ENCODE peak calls at places on chromosomes 13 and 19, in four cellular contexts. One of them, this sample, is unnamed.

GRCh38 chr19:44657211-44657921 is 13.7 kb downstream of the PVR start:
- DNase-seq in epithelial cell of esophagus: peak; percentile 48
- DNase-seq in stimulated activated CD8-positive, alpha-beta memory T cell treated with anti-CD3 and anti-CD28 coated beads, Interleukin-15, amount 100 ng/mL, for 4 hours: peak; percentile 32
- DNase-seq in stimulated activated CD4-positive, alpha-beta T cell treated with anti-CD3 and anti-CD28 coated beads, Interleukin-15, amount 100 ng/mL, for 1 hour: peak; percentile 59
- DNase-seq in this sample: peak; percentile 65

GRCh38 chr13:59587971-59588716 is 575.6 kb downstream of the DIAPH3 start:
- DNase-seq in epithelial cell of esophagus: no peak
- DNase-seq in stimulated activated CD8-positive, alpha-beta memory T cell treated with anti-CD3 and anti-CD28 coated beads, Interleukin-15, amount 100 ng/mL, for 4 hours: no peak
- DNase-seq in stimulated activated CD4-positive, alpha-beta T cell treated with anti-CD3 and anti-CD28 coated beads, Interleukin-15, amount 100 ng/mL, for 1 hour: no peak
- DNase-seq in this sample: no peak

GRCh38 chr19:11551603-11552235 is 7.3 kb downstream of the ELOF1 start:
- DNase-seq in epithelial cell of esophagus: no peak
- DNase-seq in stimulated activated CD8-positive, alpha-beta memory T cell treated with anti-CD3 and anti-CD28 coated beads, Interleukin-15, amount 100 ng/mL, for 4 hours: no peak
- DNase-seq in stimulated activated CD4-positive, alpha-beta T cell treated with anti-CD3 and anti-CD28 coated beads, Interleukin-15, amount 100 ng/mL, for 1 hour: no peak
- DNase-seq in this sample: no peak

GRCh38 chr19:16587031-16588023 is 15.1 kb upstream of the SLC35E1 start:
- DNase-seq in epithelial cell of esophagus: peak; percentile 84
- DNase-seq in stimulated activated CD8-positive, alpha-beta memory T cell treated with anti-CD3 and anti-CD28 coated beads, Interleukin-15, amount 100 ng/mL, for 4 hours: no peak
- DNase-seq in stimulated activated CD4-positive, alpha-beta T cell treated with anti-CD3 and anti-CD28 coated beads, Interleukin-15, amount 100 ng/mL, for 1 hour: peak; percentile 38
- DNase-seq in this sample: no peak

GRCh38 chr13:32098275-32098674 is 66.7 kb downstream of the FRY start:
- DNase-seq in epithelial cell of esophagus: peak; percentile 10
- DNase-seq in stimulated activated CD8-positive, alpha-beta memory T cell treated with anti-CD3 and anti-CD28 coated beads, Interleukin-15, amount 100 ng/mL, for 4 hours: no peak
- DNase-seq in stimulated activated CD4-positive, alpha-beta T cell treated with anti-CD3 and anti-CD28 coated beads, Interleukin-15, amount 100 ng/mL, for 1 hour: no peak
- DNase-seq in this sample: no peak

GRCh38 chr13:41751277-41751676 is 209.6 kb downstream of the VWA8 start:
- DNase-seq in epithelial cell of esophagus: no peak
- DNase-seq in stimulated activated CD8-positive, alpha-beta memory T cell treated with anti-CD3 and anti-CD28 coated beads, Interleukin-15, amount 100 ng/mL, for 4 hours: no peak
- DNase-seq in stimulated activated CD4-positive, alpha-beta T cell treated with anti-CD3 and anti-CD28 coated beads, Interleukin-15, amount 100 ng/mL, for 1 hour: no peak
- DNase-seq in this sample: no peak

GRCh38 chr19:7973883-7974282 is 30.4 kb upstream of the TIMM44 start:
- DNase-seq in epithelial cell of esophagus: no peak
- DNase-seq in stimulated activated CD8-positive, alpha-beta memory T cell treated with anti-CD3 and anti-CD28 coated beads, Interleukin-15, amount 100 ng/mL, for 4 hours: no peak
- DNase-seq in stimulated activated CD4-positive, alpha-beta T cell treated with anti-CD3 and anti-CD28 coated beads, Interleukin-15, amount 100 ng/mL, for 1 hour: no peak
- DNase-seq in this sample: no peak

GRCh38 chr19:12834418-12834943 is at the start of gene RTBDN:
- DNase-seq in epithelial cell of esophagus: no peak
- DNase-seq in stimulated activated CD8-positive, alpha-beta memory T cell treated with anti-CD3 and anti-CD28 coated beads, Interleukin-15, amount 100 ng/mL, for 4 hours: no peak
- DNase-seq in stimulated activated CD4-positive, alpha-beta T cell treated with anti-CD3 and anti-CD28 coated beads, Interleukin-15, amount 100 ng/mL, for 1 hour: no peak
- DNase-seq in this sample: no peak

GRCh38 chr13:74132152-74132767 is 1.9 kb downstream of the KLF12 start:
- DNase-seq in epithelial cell of esophagus: peak; percentile 39
- DNase-seq in stimulated activated CD8-positive, alpha-beta memory T cell treated with anti-CD3 and anti-CD28 coated beads, Interleukin-15, amount 100 ng/mL, for 4 hours: no peak
- DNase-seq in stimulated activated CD4-positive, alpha-beta T cell treated with anti-CD3 and anti-CD28 coated beads, Interleukin-15, amount 100 ng/mL, for 1 hour: no peak
- DNase-seq in this sample: peak; percentile 14

GRCh38 chr19:32202244-32202643 is 143.2 kb upstream of the ZNF507 start:
- DNase-seq in epithelial cell of esophagus: no peak
- DNase-seq in stimulated activated CD8-positive, alpha-beta memory T cell treated with anti-CD3 and anti-CD28 coated beads, Interleukin-15, amount 100 ng/mL, for 4 hours: no peak
- DNase-seq in stimulated activated CD4-positive, alpha-beta T cell treated with anti-CD3 and anti-CD28 coated beads, Interleukin-15, amount 100 ng/mL, for 1 hour: no peak
- DNase-seq in this sample: no peak

GRCh38 chr13:30572859-30573275 is 44.9 kb upstream of the USPL1 start:
- DNase-seq in epithelial cell of esophagus: peak; percentile 25
- DNase-seq in stimulated activated CD8-positive, alpha-beta memory T cell treated with anti-CD3 and anti-CD28 coated beads, Interleukin-15, amount 100 ng/mL, for 4 hours: no peak
- DNase-seq in stimulated activated CD4-positive, alpha-beta T cell treated with anti-CD3 and anti-CD28 coated beads, Interleukin-15, amount 100 ng/mL, for 1 hour: no peak
- DNase-seq in this sample: no peak

GRCh38 chr13:43545317-43545874 is 241.4 kb downstream of the ENOX1 start:
- DNase-seq in epithelial cell of esophagus: no peak
- DNase-seq in stimulated activated CD8-positive, alpha-beta memory T cell treated with anti-CD3 and anti-CD28 coated beads, Interleukin-15, amount 100 ng/mL, for 4 hours: no peak
- DNase-seq in stimulated activated CD4-positive, alpha-beta T cell treated with anti-CD3 and anti-CD28 coated beads, Interleukin-15, amount 100 ng/mL, for 1 hour: no peak
- DNase-seq in this sample: no peak

GRCh38 chr19:13033819-13034611 is 38.7 kb downstream of the NFIX start:
- DNase-seq in epithelial cell of esophagus: peak; percentile 63
- DNase-seq in stimulated activated CD8-positive, alpha-beta memory T cell treated with anti-CD3 and anti-CD28 coated beads, Interleukin-15, amount 100 ng/mL, for 4 hours: no peak
- DNase-seq in stimulated activated CD4-positive, alpha-beta T cell treated with anti-CD3 and anti-CD28 coated beads, Interleukin-15, amount 100 ng/mL, for 1 hour: no peak
- DNase-seq in this sample: no peak

GRCh38 chr13:66154981-66155380 is 1075.2 kb downstream of the PCDH9 start:
- DNase-seq in epithelial cell of esophagus: no peak
- DNase-seq in stimulated activated CD8-positive, alpha-beta memory T cell treated with anti-CD3 and anti-CD28 coated beads, Interleukin-15, amount 100 ng/mL, for 4 hours: no peak
- DNase-seq in stimulated activated CD4-positive, alpha-beta T cell treated with anti-CD3 and anti-CD28 coated beads, Interleukin-15, amount 100 ng/mL, for 1 hour: no peak
- DNase-seq in this sample: no peak

GRCh38 chr19:49555600-49556411 is 24.6 kb downstream of the NOSIP start:
- DNase-seq in epithelial cell of esophagus: peak; percentile 59
- DNase-seq in stimulated activated CD8-positive, alpha-beta memory T cell treated with anti-CD3 and anti-CD28 coated beads, Interleukin-15, amount 100 ng/mL, for 4 hours: no peak
- DNase-seq in stimulated activated CD4-positive, alpha-beta T cell treated with anti-CD3 and anti-CD28 coated beads, Interleukin-15, amount 100 ng/mL, for 1 hour: peak; percentile 63
- DNase-seq in this sample: no peak

GRCh38 chr13:53237696-53238095 is 209.1 kb downstream of the OLFM4 start:
- DNase-seq in epithelial cell of esophagus: no peak
- DNase-seq in stimulated activated CD8-positive, alpha-beta memory T cell treated with anti-CD3 and anti-CD28 coated beads, Interleukin-15, amount 100 ng/mL, for 4 hours: no peak
- DNase-seq in stimulated activated CD4-positive, alpha-beta T cell treated with anti-CD3 and anti-CD28 coated beads, Interleukin-15, amount 100 ng/mL, for 1 hour: no peak
- DNase-seq in this sample: no peak

GRCh38 chr19:16779539-16780163 is 49.5 kb upstream of the SIN3B start:
- DNase-seq in epithelial cell of esophagus: no peak
- DNase-seq in stimulated activated CD8-positive, alpha-beta memory T cell treated with anti-CD3 and anti-CD28 coated beads, Interleukin-15, amount 100 ng/mL, for 4 hours: no peak
- DNase-seq in stimulated activated CD4-positive, alpha-beta T cell treated with anti-CD3 and anti-CD28 coated beads, Interleukin-15, amount 100 ng/mL, for 1 hour: no peak
- DNase-seq in this sample: no peak

GRCh38 chr13:98507060-98507797 is 69.7 kb downstream of the STK24 start:
- DNase-seq in epithelial cell of esophagus: peak; percentile 77
- DNase-seq in stimulated activated CD8-positive, alpha-beta memory T cell treated with anti-CD3 and anti-CD28 coated beads, Interleukin-15, amount 100 ng/mL, for 4 hours: no peak
- DNase-seq in stimulated activated CD4-positive, alpha-beta T cell treated with anti-CD3 and anti-CD28 coated beads, Interleukin-15, amount 100 ng/mL, for 1 hour: no peak
- DNase-seq in this sample: no peak

GRCh38 chr13:73268306-73268705 is 209.5 kb downstream of the KLF5 start:
- DNase-seq in epithelial cell of esophagus: peak; percentile 95
- DNase-seq in stimulated activated CD8-positive, alpha-beta memory T cell treated with anti-CD3 and anti-CD28 coated beads, Interleukin-15, amount 100 ng/mL, for 4 hours: no peak
- DNase-seq in stimulated activated CD4-positive, alpha-beta T cell treated with anti-CD3 and anti-CD28 coated beads, Interleukin-15, amount 100 ng/mL, for 1 hour: no peak
- DNase-seq in this sample: no peak

GRCh38 chr19:42313096-42313839 is at the start of gene TMEM145:
- DNase-seq in epithelial cell of esophagus: peak; percentile 59
- DNase-seq in stimulated activated CD8-positive, alpha-beta memory T cell treated with anti-CD3 and anti-CD28 coated beads, Interleukin-15, amount 100 ng/mL, for 4 hours: no peak
- DNase-seq in stimulated activated CD4-positive, alpha-beta T cell treated with anti-CD3 and anti-CD28 coated beads, Interleukin-15, amount 100 ng/mL, for 1 hour: peak; percentile 23
- DNase-seq in this sample: peak; percentile 87

GRCh38 chr19:51398096-51398704 is 7.8 kb upstream of the C19orf84 start:
- DNase-seq in epithelial cell of esophagus: peak; percentile 27
- DNase-seq in stimulated activated CD8-positive, alpha-beta memory T cell treated with anti-CD3 and anti-CD28 coated beads, Interleukin-15, amount 100 ng/mL, for 4 hours: no peak
- DNase-seq in stimulated activated CD4-positive, alpha-beta T cell treated with anti-CD3 and anti-CD28 coated beads, Interleukin-15, amount 100 ng/mL, for 1 hour: no peak
- DNase-seq in this sample: no peak

GRCh38 chr19:17861542-17862402 is 2.1 kb downstream of the RPL18A start:
- DNase-seq in epithelial cell of esophagus: no peak
- DNase-seq in stimulated activated CD8-positive, alpha-beta memory T cell treated with anti-CD3 and anti-CD28 coated beads, Interleukin-15, amount 100 ng/mL, for 4 hours: no peak
- DNase-seq in stimulated activated CD4-positive, alpha-beta T cell treated with anti-CD3 and anti-CD28 coated beads, Interleukin-15, amount 100 ng/mL, for 1 hour: no peak
- DNase-seq in this sample: no peak

GRCh38 chr13:29908411-29908810 is 58.0 kb upstream of the UBL3 start:
- DNase-seq in epithelial cell of esophagus: peak; percentile 39
- DNase-seq in stimulated activated CD8-positive, alpha-beta memory T cell treated with anti-CD3 and anti-CD28 coated beads, Interleukin-15, amount 100 ng/mL, for 4 hours: no peak
- DNase-seq in stimulated activated CD4-positive, alpha-beta T cell treated with anti-CD3 and anti-CD28 coated beads, Interleukin-15, amount 100 ng/mL, for 1 hour: no peak
- DNase-seq in this sample: no peak

GRCh38 chr13:52067237-52067636 is 42.7 kb downstream of the UTP14C start:
- DNase-seq in epithelial cell of esophagus: peak; percentile 9
- DNase-seq in stimulated activated CD8-positive, alpha-beta memory T cell treated with anti-CD3 and anti-CD28 coated beads, Interleukin-15, amount 100 ng/mL, for 4 hours: no peak
- DNase-seq in stimulated activated CD4-positive, alpha-beta T cell treated with anti-CD3 and anti-CD28 coated beads, Interleukin-15, amount 100 ng/mL, for 1 hour: no peak
- DNase-seq in this sample: no peak

GRCh38 chr13:29902632-29903305 is 52.4 kb upstream of the UBL3 start:
- DNase-seq in epithelial cell of esophagus: no peak
- DNase-seq in stimulated activated CD8-positive, alpha-beta memory T cell treated with anti-CD3 and anti-CD28 coated beads, Interleukin-15, amount 100 ng/mL, for 4 hours: no peak
- DNase-seq in stimulated activated CD4-positive, alpha-beta T cell treated with anti-CD3 and anti-CD28 coated beads, Interleukin-15, amount 100 ng/mL, for 1 hour: no peak
- DNase-seq in this sample: no peak

GRCh38 chr19:42397315-42398166 is 7.4 kb upstream of the CNFN start:
- DNase-seq in epithelial cell of esophagus: no peak
- DNase-seq in stimulated activated CD8-positive, alpha-beta memory T cell treated with anti-CD3 and anti-CD28 coated beads, Interleukin-15, amount 100 ng/mL, for 4 hours: no peak
- DNase-seq in stimulated activated CD4-positive, alpha-beta T cell treated with anti-CD3 and anti-CD28 coated beads, Interleukin-15, amount 100 ng/mL, for 1 hour: no peak
- DNase-seq in this sample: no peak

GRCh38 chr13:45674908-45675307 is 27.2 kb upstream of the CBY2 start:
- DNase-seq in epithelial cell of esophagus: peak; percentile 85
- DNase-seq in stimulated activated CD8-positive, alpha-beta memory T cell treated with anti-CD3 and anti-CD28 coated beads, Interleukin-15, amount 100 ng/mL, for 4 hours: no peak
- DNase-seq in stimulated activated CD4-positive, alpha-beta T cell treated with anti-CD3 and anti-CD28 coated beads, Interleukin-15, amount 100 ng/mL, for 1 hour: no peak
- DNase-seq in this sample: no peak

GRCh38 chr13:93244918-93245280 is 18.3 kb downstream of the GPC6 start:
- DNase-seq in epithelial cell of esophagus: peak; percentile 79
- DNase-seq in stimulated activated CD8-positive, alpha-beta memory T cell treated with anti-CD3 and anti-CD28 coated beads, Interleukin-15, amount 100 ng/mL, for 4 hours: no peak
- DNase-seq in stimulated activated CD4-positive, alpha-beta T cell treated with anti-CD3 and anti-CD28 coated beads, Interleukin-15, amount 100 ng/mL, for 1 hour: no peak
- DNase-seq in this sample: no peak

GRCh38 chr19:44648536-44649370 is 5.0 kb downstream of the PVR start:
- DNase-seq in epithelial cell of esophagus: peak; percentile 69
- DNase-seq in stimulated activated CD8-positive, alpha-beta memory T cell treated with anti-CD3 and anti-CD28 coated beads, Interleukin-15, amount 100 ng/mL, for 4 hours: no peak
- DNase-seq in stimulated activated CD4-positive, alpha-beta T cell treated with anti-CD3 and anti-CD28 coated beads, Interleukin-15, amount 100 ng/mL, for 1 hour: no peak
- DNase-seq in this sample: no peak

GRCh38 chr13:100563779-100564178 is 24.8 kb downstream of the GGACT start:
- DNase-seq in epithelial cell of esophagus: no peak
- DNase-seq in stimulated activated CD8-positive, alpha-beta memory T cell treated with anti-CD3 and anti-CD28 coated beads, Interleukin-15, amount 100 ng/mL, for 4 hours: no peak
- DNase-seq in stimulated activated CD4-positive, alpha-beta T cell treated with anti-CD3 and anti-CD28 coated beads, Interleukin-15, amount 100 ng/mL, for 1 hour: no peak
- DNase-seq in this sample: no peak

GRCh38 chr19:35013820-35014754 is 14.0 kb downstream of the GRAMD1A start:
- DNase-seq in epithelial cell of esophagus: no peak
- DNase-seq in stimulated activated CD8-positive, alpha-beta memory T cell treated with anti-CD3 and anti-CD28 coated beads, Interleukin-15, amount 100 ng/mL, for 4 hours: peak; percentile 27
- DNase-seq in stimulated activated CD4-positive, alpha-beta T cell treated with anti-CD3 and anti-CD28 coated beads, Interleukin-15, amount 100 ng/mL, for 1 hour: no peak
- DNase-seq in this sample: no peak

GRCh38 chr13:29511980-29512379 is 83.5 kb downstream of the SLC7A1 start:
- DNase-seq in epithelial cell of esophagus: no peak
- DNase-seq in stimulated activated CD8-positive, alpha-beta memory T cell treated with anti-CD3 and anti-CD28 coated beads, Interleukin-15, amount 100 ng/mL, for 4 hours: no peak
- DNase-seq in stimulated activated CD4-positive, alpha-beta T cell treated with anti-CD3 and anti-CD28 coated beads, Interleukin-15, amount 100 ng/mL, for 1 hour: no peak
- DNase-seq in this sample: no peak

GRCh38 chr13:99988469-99989375 is 7.1 kb downstream of the ZIC2 start:
- DNase-seq in epithelial cell of esophagus: no peak
- DNase-seq in stimulated activated CD8-positive, alpha-beta memory T cell treated with anti-CD3 and anti-CD28 coated beads, Interleukin-15, amount 100 ng/mL, for 4 hours: no peak
- DNase-seq in stimulated activated CD4-positive, alpha-beta T cell treated with anti-CD3 and anti-CD28 coated beads, Interleukin-15, amount 100 ng/mL, for 1 hour: no peak
- DNase-seq in this sample: no peak

GRCh38 chr13:94956407-94957110 is 244.2 kb upstream of the SOX21 start:
- DNase-seq in epithelial cell of esophagus: no peak
- DNase-seq in stimulated activated CD8-positive, alpha-beta memory T cell treated with anti-CD3 and anti-CD28 coated beads, Interleukin-15, amount 100 ng/mL, for 4 hours: no peak
- DNase-seq in stimulated activated CD4-positive, alpha-beta T cell treated with anti-CD3 and anti-CD28 coated beads, Interleukin-15, amount 100 ng/mL, for 1 hour: no peak
- DNase-seq in this sample: no peak

GRCh38 chr13:96581741-96582140 is 412.5 kb downstream of the OXGR1 start:
- DNase-seq in epithelial cell of esophagus: peak; percentile 66
- DNase-seq in stimulated activated CD8-positive, alpha-beta memory T cell treated with anti-CD3 and anti-CD28 coated beads, Interleukin-15, amount 100 ng/mL, for 4 hours: no peak
- DNase-seq in stimulated activated CD4-positive, alpha-beta T cell treated with anti-CD3 and anti-CD28 coated beads, Interleukin-15, amount 100 ng/mL, for 1 hour: no peak
- DNase-seq in this sample: no peak